ENCODE peak calls at places on chromosomes 7 and 10, in nine cellular contexts. X, F, Z, P, H, T, B, N and J are unnamed samples.

GRCh38 chr10:1109795-1110673 is 53.8 kb downstream of the WDR37 start:
- DNase-seq in B (no peak), Z (no peak), H (peak; percentile 80), P (no peak), X (peak; percentile 88), F (peak; percentile 62), T (peak; percentile 86), N (peak; percentile 63), J (no peak)

GRCh38 chr10:127298396-127298795 is 102.0 kb upstream of the INSYN2A start:
- DNase-seq in X (no peak), N (no peak), P (no peak), B (no peak), Z (no peak), H (no peak), T (no peak), F (no peak), J (no peak)

GRCh38 chr10:113412161-113412560 is 140.7 kb upstream of the HABP2 start:
- DNase-seq in H (no peak), Z (no peak), F (no peak), P (no peak), B (no peak), T (no peak), N (no peak), X (no peak), J (no peak)

GRCh38 chr10:104479906-104480579 is 126.4 kb downstream of the CFAP58 start:
- DNase-seq in H (no peak), X (no peak), P (no peak), T (peak; percentile 41), Z (no peak), B (no peak), N (no peak), F (no peak), J (no peak)

GRCh38 chr7:142450206-142450605 is 192.3 kb upstream of the PRSS58 start:
- DNase-seq in H (no peak), F (no peak), B (no peak), X (no peak), N (no peak), Z (no peak), P (no peak), T (no peak), J (no peak)

GRCh38 chr7:142140560-142140959 is 29.0 kb downstream of the MGAM2 start:
- DNase-seq in B (no peak), H (no peak), T (no peak), N (no peak), F (no peak), Z (no peak), X (no peak), P (no peak), J (no peak)

GRCh38 chr7:33776791-33777190 is 128.5 kb upstream of the BMPER start:
- DNase-seq in T (no peak), N (no peak), P (no peak), X (peak; percentile 51), B (no peak), Z (no peak), H (no peak), F (no peak), J (no peak)

GRCh38 chr7:27873981-27874957 is 134.3 kb downstream of the TAX1BP1 start:
- DNase-seq in T (peak; percentile 63), Z (peak; percentile 96), H (no peak), B (no peak), N (no peak), X (peak; percentile 50), P (no peak), F (no peak), J (no peak)

GRCh38 chr7:2821842-2822507 is 22.1 kb downstream of the GNA12 start:
- DNase-seq in N (no peak), B (no peak), H (no peak), Z (no peak), P (no peak), F (peak; percentile 41), T (peak; percentile 85), X (peak; percentile 93), J (no peak)

GRCh38 chr10:49080071-49080470 is 35.3 kb downstream of the VSTM4 start:
- DNase-seq in T (peak; percentile 73), Z (no peak), X (peak; percentile 51), F (no peak), H (no peak), N (no peak), P (no peak), B (peak; percentile 73), J (no peak)

GRCh38 chr10:23917251-23917908 is 291.6 kb upstream of the KIAA1217 start:
- DNase-seq in X (no peak), F (no peak), H (no peak), P (no peak), N (no peak), B (no peak), Z (no peak), T (peak; percentile 3), J (no peak)

GRCh38 chr7:56033671-56034432 is 17.4 kb downstream of the PSPH start:
- DNase-seq in F (no peak), Z (peak; percentile 77), P (peak; percentile 66), X (peak; percentile 67), H (peak; percentile 91), N (peak; percentile 58), B (peak; percentile 74), T (peak; percentile 79), J (no peak)

GRCh38 chr7:31022117-31022516 is 30.0 kb upstream of the ADCYAP1R1 start:
- DNase-seq in H (no peak), Z (no peak), N (no peak), B (no peak), P (no peak), F (no peak), X (no peak), T (no peak), J (no peak)

GRCh38 chr10:23422003-23422411 is 16.9 kb upstream of the OTUD1 start:
- DNase-seq in B (no peak), N (no peak), T (no peak), H (no peak), X (peak; percentile 43), Z (no peak), P (no peak), F (no peak), J (no peak)

GRCh38 chr10:116845823-116846222 is 3.5 kb upstream of the ENO4 start:
- DNase-seq in H (no peak), X (no peak), P (no peak), T (no peak), B (no peak), N (no peak), F (no peak), Z (no peak), J (no peak)

GRCh38 chr7:26549281-26549943 is 257.8 kb downstream of the SNX10 start:
- DNase-seq in P (no peak), H (no peak), F (peak; percentile 56), Z (peak; percentile 59), N (no peak), T (no peak), B (no peak), X (no peak), J (no peak)

GRCh38 chr7:158283016-158283974 is 304.3 kb downstream of the PTPRN2 start:
- DNase-seq in X (no peak), P (no peak), F (no peak), N (no peak), T (no peak), B (no peak), Z (peak; percentile 48), H (no peak), J (no peak)

GRCh38 chr7:143305423-143306070 is 10.4 kb upstream of the CLCN1 start:
- DNase-seq in T (peak; percentile 68), Z (peak; percentile 85), X (peak; percentile 31), H (no peak), F (no peak), N (peak; percentile 56), B (no peak), P (peak; percentile 24), J (no peak)

GRCh38 chr7:128168667-128169210 is 72.3 kb upstream of the LEP start:
- DNase-seq in P (no peak), T (peak; percentile 30), F (no peak), Z (no peak), H (no peak), B (peak; percentile 7), X (peak; percentile 15), N (no peak), J (no peak)

GRCh38 chr10:52758406-52758805 is 14.2 kb downstream of the MBL2 start:
- DNase-seq in H (no peak), T (no peak), N (no peak), Z (no peak), X (no peak), B (no peak), P (no peak), F (no peak), J (no peak)

GRCh38 chr10:3805791-3806381 is 20.9 kb upstream of the KLF6 start:
- DNase-seq in H (no peak), B (peak; percentile 82), N (peak; percentile 54), T (peak; percentile 86), P (peak; percentile 47), F (no peak), Z (no peak), X (peak; percentile 88), J (no peak)

GRCh38 chr10:79152423-79152817 is 83.7 kb downstream of the ZMIZ1 start:
- DNase-seq in T (peak; percentile 48), B (no peak), H (no peak), X (no peak), P (no peak), N (no peak), F (no peak), Z (peak; percentile 30), J (no peak)

GRCh38 chr7:138865843-138866242 is 67.8 kb upstream of the ATP6V0A4 start:
- DNase-seq in X (no peak), B (no peak), N (peak; percentile 17), T (peak; percentile 17), H (no peak), P (no peak), Z (no peak), F (no peak), J (no peak)

GRCh38 chr7:73827568-73828106 is 3.2 kb upstream of the CLDN4 start:
- DNase-seq in P (no peak), H (no peak), T (no peak), N (no peak), F (no peak), X (no peak), B (no peak), Z (peak; percentile 94), J (no peak)

GRCh38 chr10:90742189-90742588 is 115.7 kb downstream of the HTR7 start:
- DNase-seq in N (no peak), F (no peak), H (no peak), B (no peak), X (peak; percentile 71), T (peak; percentile 32), Z (no peak), P (no peak), J (no peak)

GRCh38 chr7:5479133-5479745 is 55.6 kb upstream of the TNRC18 start:
- DNase-seq in T (no peak), B (no peak), F (no peak), N (no peak), P (no peak), X (no peak), H (no peak), Z (no peak), J (no peak)

GRCh38 chr10:58843760-58844159 is 331.1 kb downstream of the BICC1 start:
- DNase-seq in T (no peak), H (no peak), N (no peak), P (no peak), Z (no peak), X (no peak), F (no peak), B (no peak), J (no peak)

GRCh38 chr10:14859775-14860174 is 18.9 kb upstream of the SUV39H2 start:
- DNase-seq in Z (no peak), X (no peak), F (no peak), T (no peak), P (no peak), H (no peak), N (no peak), B (no peak), J (no peak)

GRCh38 chr10:48611133-48611532 is 6.3 kb upstream of the ARHGAP22 start:
- DNase-seq in N (no peak), H (no peak), T (no peak), X (no peak), Z (no peak), P (no peak), B (no peak), F (no peak), J (no peak)

GRCh38 chr7:27151945-27152815 is at the start of gene HOXA3:
- DNase-seq in X (no peak), H (no peak), P (no peak), B (peak; percentile 80), Z (peak; percentile 71), N (no peak), T (no peak), F (no peak), J (no peak)

GRCh38 chr7:36014961-36015360 is 138.1 kb upstream of the EEPD1 start:
- DNase-seq in F (no peak), H (no peak), N (no peak), B (no peak), T (no peak), X (no peak), Z (no peak), P (no peak), J (no peak)